ENCODE peak calls at places on chromosome 1, in seven cellular contexts. One of them, this sample, is unnamed.

GRCh38 chr1:6485937-6486250 is 5.6 kb downstream of the PLEKHG5 start:
- DNase-seq in iris pigment epithelial cell: no peak
- DNase-seq in ELF-1: no peak
- DNase-seq in NCI-H1694 treated with DMSO at 0.1 percent for 48 hours: no peak
- DNase-seq in K562: no peak
- DNase-seq in stimulated activated CD8-positive, alpha-beta memory T cell treated with anti-CD3 and anti-CD28 coated beads, Interleukin-12 subunit alpha, Interleukin-12 subunit beta, amount 100 ng/mL, for 4 hours: no peak
- DNase-seq in activated CD8-positive, alpha-beta memory T cell treated with anti-CD3 and anti-CD28 coated beads, Interleukin-2, amount 50 U/mL, for 4 hours: no peak
- DNase-seq in this sample: no peak

GRCh38 chr1:32773018-32773763 is 44.0 kb downstream of the YARS1 start:
- DNase-seq in stimulated activated CD8-positive, alpha-beta memory T cell treated with anti-CD3 and anti-CD28 coated beads, Interleukin-12 subunit alpha, Interleukin-12 subunit beta, amount 100 ng/mL, for 4 hours: peak; percentile 38
- DNase-seq in K562: peak; percentile 81
- DNase-seq in activated CD8-positive, alpha-beta memory T cell treated with anti-CD3 and anti-CD28 coated beads, Interleukin-2, amount 50 U/mL, for 4 hours: peak; percentile 76
- DNase-seq in iris pigment epithelial cell: peak; percentile 69
- DNase-seq in ELF-1: peak; percentile 91
- DNase-seq in NCI-H1694 treated with DMSO at 0.1 percent for 48 hours: peak; percentile 31
- DNase-seq in this sample: peak; percentile 79

GRCh38 chr1:22317920-22318243 is 133.8 kb upstream of the ZBTB40 start:
- DNase-seq in activated CD8-positive, alpha-beta memory T cell treated with anti-CD3 and anti-CD28 coated beads, Interleukin-2, amount 50 U/mL, for 4 hours: no peak
- DNase-seq in ELF-1: no peak
- DNase-seq in NCI-H1694 treated with DMSO at 0.1 percent for 48 hours: no peak
- DNase-seq in iris pigment epithelial cell: no peak
- DNase-seq in stimulated activated CD8-positive, alpha-beta memory T cell treated with anti-CD3 and anti-CD28 coated beads, Interleukin-12 subunit alpha, Interleukin-12 subunit beta, amount 100 ng/mL, for 4 hours: no peak
- DNase-seq in K562: peak; percentile 4
- DNase-seq in this sample: no peak

GRCh38 chr1:244087611-244088010 is 36.5 kb downstream of the ZBTB18 start:
- DNase-seq in ELF-1: no peak
- DNase-seq in stimulated activated CD8-positive, alpha-beta memory T cell treated with anti-CD3 and anti-CD28 coated beads, Interleukin-12 subunit alpha, Interleukin-12 subunit beta, amount 100 ng/mL, for 4 hours: no peak
- DNase-seq in K562: no peak
- DNase-seq in iris pigment epithelial cell: no peak
- DNase-seq in activated CD8-positive, alpha-beta memory T cell treated with anti-CD3 and anti-CD28 coated beads, Interleukin-2, amount 50 U/mL, for 4 hours: no peak
- DNase-seq in NCI-H1694 treated with DMSO at 0.1 percent for 48 hours: peak; percentile 34
- DNase-seq in this sample: no peak

GRCh38 chr1:14504517-14504916 is 94.0 kb upstream of the KAZN start:
- DNase-seq in stimulated activated CD8-positive, alpha-beta memory T cell treated with anti-CD3 and anti-CD28 coated beads, Interleukin-12 subunit alpha, Interleukin-12 subunit beta, amount 100 ng/mL, for 4 hours: no peak
- DNase-seq in iris pigment epithelial cell: no peak
- DNase-seq in ELF-1: no peak
- DNase-seq in NCI-H1694 treated with DMSO at 0.1 percent for 48 hours: no peak
- DNase-seq in activated CD8-positive, alpha-beta memory T cell treated with anti-CD3 and anti-CD28 coated beads, Interleukin-2, amount 50 U/mL, for 4 hours: no peak
- DNase-seq in K562: no peak
- DNase-seq in this sample: no peak

GRCh38 chr1:203650012-203650836 is 23.6 kb downstream of the ATP2B4 start:
- DNase-seq in NCI-H1694 treated with DMSO at 0.1 percent for 48 hours: no peak
- DNase-seq in activated CD8-positive, alpha-beta memory T cell treated with anti-CD3 and anti-CD28 coated beads, Interleukin-2, amount 50 U/mL, for 4 hours: peak; percentile 76
- DNase-seq in K562: peak; percentile 89
- DNase-seq in stimulated activated CD8-positive, alpha-beta memory T cell treated with anti-CD3 and anti-CD28 coated beads, Interleukin-12 subunit alpha, Interleukin-12 subunit beta, amount 100 ng/mL, for 4 hours: peak; percentile 53
- DNase-seq in ELF-1: peak; percentile 96
- DNase-seq in iris pigment epithelial cell: peak; percentile 66
- DNase-seq in this sample: peak; percentile 67

GRCh38 chr1:41683681-41684500 is 199.4 kb upstream of the EDN2 start:
- DNase-seq in iris pigment epithelial cell: no peak
- DNase-seq in K562: no peak
- DNase-seq in NCI-H1694 treated with DMSO at 0.1 percent for 48 hours: no peak
- DNase-seq in stimulated activated CD8-positive, alpha-beta memory T cell treated with anti-CD3 and anti-CD28 coated beads, Interleukin-12 subunit alpha, Interleukin-12 subunit beta, amount 100 ng/mL, for 4 hours: no peak
- DNase-seq in ELF-1: no peak
- DNase-seq in activated CD8-positive, alpha-beta memory T cell treated with anti-CD3 and anti-CD28 coated beads, Interleukin-2, amount 50 U/mL, for 4 hours: no peak
- DNase-seq in this sample: no peak

GRCh38 chr1:61518670-61519400 is 206.1 kb downstream of the TM2D1 start:
- DNase-seq in NCI-H1694 treated with DMSO at 0.1 percent for 48 hours: no peak
- DNase-seq in iris pigment epithelial cell: no peak
- DNase-seq in stimulated activated CD8-positive, alpha-beta memory T cell treated with anti-CD3 and anti-CD28 coated beads, Interleukin-12 subunit alpha, Interleukin-12 subunit beta, amount 100 ng/mL, for 4 hours: no peak
- DNase-seq in K562: no peak
- DNase-seq in ELF-1: no peak
- DNase-seq in activated CD8-positive, alpha-beta memory T cell treated with anti-CD3 and anti-CD28 coated beads, Interleukin-2, amount 50 U/mL, for 4 hours: no peak
- DNase-seq in this sample: no peak

GRCh38 chr1:25820247-25821111 is 725 bp downstream of the MTFR1L start:
- DNase-seq in stimulated activated CD8-positive, alpha-beta memory T cell treated with anti-CD3 and anti-CD28 coated beads, Interleukin-12 subunit alpha, Interleukin-12 subunit beta, amount 100 ng/mL, for 4 hours: peak; percentile 50
- DNase-seq in NCI-H1694 treated with DMSO at 0.1 percent for 48 hours: no peak
- DNase-seq in activated CD8-positive, alpha-beta memory T cell treated with anti-CD3 and anti-CD28 coated beads, Interleukin-2, amount 50 U/mL, for 4 hours: peak; percentile 65
- DNase-seq in iris pigment epithelial cell: peak; percentile 76
- DNase-seq in ELF-1: peak; percentile 73
- DNase-seq in K562: peak; percentile 78
- DNase-seq in this sample: peak; percentile 78

GRCh38 chr1:173062156-173062938 is 11.6 kb upstream of the TNFSF18 start:
- DNase-seq in K562: no peak
- DNase-seq in NCI-H1694 treated with DMSO at 0.1 percent for 48 hours: no peak
- DNase-seq in activated CD8-positive, alpha-beta memory T cell treated with anti-CD3 and anti-CD28 coated beads, Interleukin-2, amount 50 U/mL, for 4 hours: no peak
- DNase-seq in iris pigment epithelial cell: peak; percentile 90
- DNase-seq in stimulated activated CD8-positive, alpha-beta memory T cell treated with anti-CD3 and anti-CD28 coated beads, Interleukin-12 subunit alpha, Interleukin-12 subunit beta, amount 100 ng/mL, for 4 hours: no peak
- DNase-seq in ELF-1: no peak
- DNase-seq in this sample: no peak

GRCh38 chr1:11461738-11462137 is 17.2 kb upstream of the DISP3 start:
- DNase-seq in ELF-1: no peak
- DNase-seq in iris pigment epithelial cell: no peak
- DNase-seq in NCI-H1694 treated with DMSO at 0.1 percent for 48 hours: no peak
- DNase-seq in activated CD8-positive, alpha-beta memory T cell treated with anti-CD3 and anti-CD28 coated beads, Interleukin-2, amount 50 U/mL, for 4 hours: no peak
- DNase-seq in stimulated activated CD8-positive, alpha-beta memory T cell treated with anti-CD3 and anti-CD28 coated beads, Interleukin-12 subunit alpha, Interleukin-12 subunit beta, amount 100 ng/mL, for 4 hours: no peak
- DNase-seq in K562: no peak
- DNase-seq in this sample: no peak

GRCh38 chr1:39178541-39179431 is 25.7 kb upstream of the MACF1 start:
- DNase-seq in activated CD8-positive, alpha-beta memory T cell treated with anti-CD3 and anti-CD28 coated beads, Interleukin-2, amount 50 U/mL, for 4 hours: no peak
- DNase-seq in stimulated activated CD8-positive, alpha-beta memory T cell treated with anti-CD3 and anti-CD28 coated beads, Interleukin-12 subunit alpha, Interleukin-12 subunit beta, amount 100 ng/mL, for 4 hours: no peak
- DNase-seq in ELF-1: no peak
- DNase-seq in iris pigment epithelial cell: peak; percentile 75
- DNase-seq in K562: peak; percentile 22
- DNase-seq in NCI-H1694 treated with DMSO at 0.1 percent for 48 hours: no peak
- DNase-seq in this sample: no peak

This sample was measured in activated naive CD8-positive, alpha-beta T cell treated with anti-CD3 and anti-CD28 coated beads, Interleukin-2, amount 10 ng/mL, durations not matched to agents 7 days and 5 days.